ENCODE peak calls at places on chromosomes 12 and 14, in nine cellular contexts. S is NCI-H1417 treated with DMSO at 0.1 percent for 48 hours; J is esophagus squamous epithelium; H is activated T-cell treated with anti-CD3 and anti-CD28 coated beads, Interleukin-2, amount 50 U/mL, for 72 hours; T is hippocampal formation; V is AG20443; R is NCI-H146; D is fibroblast of the aortic adventitia; X is HS-27A. E is an unnamed sample.

GRCh38 chr12:111773801-111774551 is 7.2 kb downstream of the ALDH2 start:
- DNase-seq in R (no peak), J (no peak), D (peak; percentile 97), S (no peak), H (no peak), T (peak; percentile 51), X (no peak), V (peak; percentile 80), E (no peak)

GRCh38 chr12:67593041-67593870 is 55.3 kb upstream of the DYRK2 start:
- DNase-seq in D (peak; percentile 11), X (no peak), T (no peak), H (no peak), R (no peak), V (peak; percentile 61), J (no peak), S (no peak), E (peak; percentile 98)

GRCh38 chr14:21520718-21521117 is 5.4 kb downstream of the SALL2 start:
- DNase-seq in X (no peak), R (no peak), T (no peak), S (no peak), J (no peak), D (no peak), V (no peak), H (no peak), E (no peak)

GRCh38 chr12:26274441-26275312 is 79.3 kb downstream of the SSPN start:
- DNase-seq in T (peak; percentile 87), X (peak; percentile 98), H (peak; percentile 80), J (peak; percentile 49), D (peak; percentile 99), S (no peak), V (peak; percentile 92), R (peak; percentile 19), E (peak; percentile 99)

GRCh38 chr12:19369691-19370148 is 69.6 kb upstream of the AEBP2 start:
- DNase-seq in T (peak; percentile 26), X (no peak), R (no peak), D (peak; percentile 80), J (no peak), S (no peak), V (peak; percentile 74), H (no peak), E (no peak)

GRCh38 chr12:25266522-25266921 is 15.8 kb upstream of the KRAS start:
- DNase-seq in X (peak; percentile 66), H (no peak), J (no peak), S (no peak), V (no peak), R (no peak), T (no peak), D (peak; percentile 23), E (no peak)

GRCh38 chr14:76872796-76873432 is 46.7 kb downstream of the LRRC74A start:
- DNase-seq in J (no peak), V (peak; percentile 83), D (peak; percentile 60), H (peak; percentile 64), R (peak; percentile 6), S (no peak), X (peak; percentile 15), T (peak; percentile 21), E (peak; percentile 58)

GRCh38 chr12:51025182-51025747 is 919 bp downstream of the SLC11A2 start:
- DNase-seq in T (no peak), H (no peak), X (no peak), S (no peak), R (no peak), D (peak; percentile 24), V (no peak), J (no peak), E (peak; percentile 50)

GRCh38 chr12:7107181-7108041 is 1.6 kb downstream of the C1RL start:
- DNase-seq in T (no peak), S (no peak), R (peak; percentile 66), H (no peak), X (no peak), J (no peak), D (no peak), V (no peak), E (peak; percentile 67)

GRCh38 chr12:67434653-67435375 is 165.7 kb downstream of the CAND1 start:
- DNase-seq in T (no peak), V (peak; percentile 88), J (no peak), S (no peak), X (peak; percentile 74), D (peak; percentile 96), H (no peak), R (no peak), E (peak; percentile 26)

GRCh38 chr14:73026243-73026844 is 562 bp downstream of the ZFYVE1 start:
- DNase-seq in X (no peak), H (no peak), V (no peak), J (no peak), D (no peak), T (no peak), S (no peak), R (no peak), E (no peak)

GRCh38 chr12:9646794-9647622 is 22.5 kb upstream of the CLEC2D start:
- DNase-seq in D (peak; percentile 13), S (no peak), V (no peak), R (peak; percentile 35), T (no peak), X (no peak), J (no peak), H (peak; percentile 13), E (peak; percentile 58)

GRCh38 chr14:85934123-85934885 is 404.4 kb downstream of the FLRT2 start:
- DNase-seq in S (no peak), T (no peak), R (peak; percentile 21), D (peak; percentile 4), H (peak; percentile 53), X (no peak), V (no peak), J (no peak), E (peak; percentile 68)

GRCh38 chr14:67166450-67166853 is 22.8 kb upstream of the GARIN2 start:
- DNase-seq in V (peak; percentile 47), D (peak; percentile 73), H (peak; percentile 28), S (no peak), X (peak; percentile 33), J (no peak), T (peak; percentile 45), R (peak; percentile 6), E (peak; percentile 34)

GRCh38 chr12:55906056-55906455 is 21.6 kb downstream of the PYM1 start:
- DNase-seq in S (no peak), X (no peak), H (no peak), T (no peak), V (peak; percentile 52), J (no peak), D (peak; percentile 46), R (no peak), E (no peak)

GRCh38 chr12:105740970-105741725 is 397.6 kb downstream of the NUAK1 start:
- DNase-seq in V (peak; percentile 56), S (no peak), T (peak; percentile 48), D (peak; percentile 6), H (no peak), R (no peak), J (no peak), X (no peak), E (no peak)

GRCh38 chr12:34292736-34293625 is 270.7 kb downstream of the ALG10 start:
- DNase-seq in H (no peak), J (no peak), X (no peak), S (no peak), V (no peak), D (no peak), R (no peak), T (no peak), E (peak; percentile 33)

GRCh38 chr12:120467439-120467838 is 2.1 kb downstream of the SRSF9 start:
- DNase-seq in T (no peak), J (no peak), S (no peak), D (no peak), H (no peak), V (no peak), X (no peak), R (no peak), E (no peak)

GRCh38 chr12:116954700-116955381 is 44.1 kb downstream of the FBXW8 start:
- DNase-seq in X (no peak), J (no peak), V (no peak), H (no peak), D (peak; percentile 9), R (no peak), S (no peak), T (no peak), E (no peak)

GRCh38 chr14:23631702-23632460 is 4.3 kb upstream of the DHRS2 start:
- DNase-seq in X (peak; percentile 40), T (peak; percentile 75), D (peak; percentile 88), J (no peak), V (peak; percentile 91), R (peak; percentile 48), H (peak; percentile 68), S (no peak), E (peak; percentile 87)

GRCh38 chr14:76793324-76793723 is 19.4 kb downstream of the ANGEL1 start:
- DNase-seq in V (no peak), J (no peak), S (no peak), D (no peak), X (no peak), R (no peak), H (no peak), T (no peak), E (no peak)

GRCh38 chr12:131910302-131911110 is 16.1 kb downstream of the ULK1 start:
- DNase-seq in J (no peak), R (no peak), X (no peak), V (no peak), H (no peak), D (no peak), S (no peak), T (no peak), E (no peak)

GRCh38 chr14:104113631-104114420 is 24.6 kb upstream of the KIF26A start:
- DNase-seq in X (no peak), J (no peak), H (no peak), T (no peak), V (no peak), S (no peak), D (no peak), R (no peak), E (no peak)

GRCh38 chr14:49930720-49931119 is 37.8 kb downstream of the ARF6 start:
- DNase-seq in S (no peak), R (no peak), V (no peak), J (no peak), H (no peak), T (no peak), X (no peak), D (no peak), E (no peak)

GRCh38 chr12:107492393-107493134 is 193.0 kb upstream of the PWP1 start:
- DNase-seq in J (no peak), S (no peak), X (no peak), H (no peak), T (no peak), D (no peak), V (no peak), R (no peak), E (no peak)

GRCh38 chr14:85579957-85580356 is 50.0 kb downstream of the FLRT2 start:
- DNase-seq in X (peak; percentile 42), V (peak; percentile 26), D (peak; percentile 35), J (no peak), R (no peak), T (no peak), H (no peak), S (no peak), E (no peak)

GRCh38 chr14:36238666-36239363 is 62.3 kb upstream of the PTCSC3 start:
- DNase-seq in S (no peak), H (peak; percentile 3), D (peak; percentile 19), R (no peak), X (peak; percentile 91), T (no peak), V (peak; percentile 48), J (no peak), E (peak; percentile 95)